ENCODE peak calls at places on chromosome 1, in eight cellular contexts. J, Y, A, Q, S, G, P and F are unnamed samples.

GRCh38 chr1:182301467-182302198 is 90.0 kb downstream of the GLUL start:
- DNase-seq in J (peak), Y (no peak), A (peak), Q (no peak), S (peak), G (peak), P (no peak), F (no peak)

GRCh38 chr1:54125671-54126070 is 27.1 kb downstream of the CDCP2 start:
- DNase-seq in J (peak), Y (no peak), A (no peak), Q (peak), S (no peak), G (no peak), P (peak), F (no peak)

GRCh38 chr1:218705911-218706893 is 361.1 kb downstream of the TGFB2 start:
- DNase-seq in J (peak), Y (no peak), A (peak), Q (peak), S (no peak), G (no peak), P (peak), F (no peak)

GRCh38 chr1:73401666-73402065 is 796.3 kb downstream of the LRRIQ3 start:
- DNase-seq in J (no peak), Y (no peak), A (peak), Q (no peak), S (no peak), G (no peak), P (no peak), F (no peak)

GRCh38 chr1:1034438-1034759 is 14.5 kb downstream of the AGRN start:
- DNase-seq in J (no peak), Y (no peak), A (no peak), Q (no peak), S (no peak), G (no peak), P (no peak), F (no peak)

GRCh38 chr1:21338568-21339401 is 48.5 kb upstream of the ECE1 start:
- DNase-seq in J (peak), Y (no peak), A (peak), Q (no peak), S (no peak), G (peak), P (peak), F (no peak)

GRCh38 chr1:156128749-156129682 is 14.5 kb downstream of the LMNA start:
- DNase-seq in J (peak), Y (no peak), A (peak), Q (no peak), S (no peak), G (peak), P (no peak), F (no peak)

GRCh38 chr1:85692730-85693314 is 15.4 kb downstream of the ZNHIT6 start:
- DNase-seq in J (peak), Y (no peak), A (peak), Q (peak), S (peak), G (no peak), P (peak), F (no peak)